ENCODE peak calls at places on chromosomes 5 and 9, in six cellular contexts. B is keratinocyte, U is fibroblast of lung, S is neural progenitor cell, W is mammary epithelial cell, Q is astrocyte. N is an unnamed sample.

GRCh38 chr5:154165886-154166285 is 24.6 kb upstream of the GALNT10 start:
- DNase-seq in B (no peak), U (no peak), S (peak), W (no peak), Q (no peak), N (no peak)

GRCh38 chr5:179285236-179285635 is 60.0 kb downstream of the ADAMTS2 start:
- DNase-seq in B (no peak), U (no peak), S (no peak), W (no peak), Q (no peak), N (no peak)

GRCh38 chr5:34487202-34487879 is 168.8 kb upstream of the RAI14 start:
- DNase-seq in B (no peak), U (peak), S (no peak), W (peak), Q (peak), N (no peak)

GRCh38 chr9:108297025-108297424 is 558.8 kb downstream of the ACTL7B start:
- DNase-seq in B (no peak), U (peak), S (no peak), W (peak), Q (peak), N (no peak)

GRCh38 chr9:75063556-75064305 is 24.2 kb downstream of the NMRK1 start:
- DNase-seq in B (no peak), U (peak), S (no peak), W (peak), Q (peak), N (no peak)

GRCh38 chr5:96565843-96566242 is 96.3 kb upstream of the CAST start:
- DNase-seq in B (no peak), U (peak), S (peak), W (peak), Q (peak), N (peak)

GRCh38 chr5:72956324-72957140 is 691 bp downstream of the FCHO2 start:
- DNase-seq in B (no peak), U (peak), S (peak), W (peak), Q (peak), N (peak)

GRCh38 chr9:131709741-131710499 is 30.0 kb downstream of the RAPGEF1 start:
- DNase-seq in B (peak), U (peak), S (peak), W (peak), Q (peak), N (peak)

GRCh38 chr9:84379740-84380139 is 39.2 kb upstream of the SLC28A3 start:
- DNase-seq in B (no peak), U (peak), S (no peak), W (no peak), Q (peak), N (no peak)

GRCh38 chr9:14542071-14542470 is 151.2 kb downstream of the ZDHHC21 start:
- DNase-seq in B (no peak), U (no peak), S (peak), W (no peak), Q (no peak), N (no peak)

GRCh38 chr5:80245986-80246781 is 9.7 kb downstream of the SERINC5 start:
- DNase-seq in B (no peak), U (peak), S (peak), W (peak), Q (peak), N (no peak)

GRCh38 chr5:168592014-168592368 is 12.8 kb upstream of the PANK3 start:
- DNase-seq in B (no peak), U (peak), S (no peak), W (peak), Q (peak), N (no peak)

GRCh38 chr5:62282951-62283446 is 23.0 kb upstream of the KIF2A start:
- DNase-seq in B (no peak), U (no peak), S (no peak), W (no peak), Q (no peak), N (no peak)

GRCh38 chr9:33498387-33498786 is 24.7 kb upstream of the NOL6 start:
- DNase-seq in B (no peak), U (no peak), S (no peak), W (no peak), Q (no peak), N (peak)

GRCh38 chr5:91957671-91958070 is 574.6 kb upstream of the ARRDC3 start:
- DNase-seq in B (no peak), U (peak), S (no peak), W (peak), Q (peak), N (no peak)

GRCh38 chr9:38096238-38096805 is 27.3 kb upstream of the SHB start:
- DNase-seq in B (peak), U (no peak), S (no peak), W (peak), Q (no peak), N (no peak)

GRCh38 chr5:129271309-129271708 is 176.8 kb downstream of the ISOC1 start:
- DNase-seq in B (no peak), U (no peak), S (peak), W (peak), Q (no peak), N (peak)

GRCh38 chr5:36202521-36202961 is 39.2 kb downstream of the NADK2 start:
- DNase-seq in B (no peak), U (peak), S (no peak), W (peak), Q (peak), N (peak)

GRCh38 chr5:103315455-103315854 is 56.9 kb downstream of the MACIR start:
- DNase-seq in B (no peak), U (no peak), S (no peak), W (no peak), Q (no peak), N (no peak)

GRCh38 chr9:35616681-35617459 is 1.3 kb downstream of the CD72 start:
- DNase-seq in B (peak), U (peak), S (peak), W (peak), Q (peak), N (no peak)

GRCh38 chr5:51138164-51138563 is 245.1 kb upstream of the ISL1 start:
- DNase-seq in B (no peak), U (no peak), S (no peak), W (no peak), Q (no peak), N (peak)

DNA sequence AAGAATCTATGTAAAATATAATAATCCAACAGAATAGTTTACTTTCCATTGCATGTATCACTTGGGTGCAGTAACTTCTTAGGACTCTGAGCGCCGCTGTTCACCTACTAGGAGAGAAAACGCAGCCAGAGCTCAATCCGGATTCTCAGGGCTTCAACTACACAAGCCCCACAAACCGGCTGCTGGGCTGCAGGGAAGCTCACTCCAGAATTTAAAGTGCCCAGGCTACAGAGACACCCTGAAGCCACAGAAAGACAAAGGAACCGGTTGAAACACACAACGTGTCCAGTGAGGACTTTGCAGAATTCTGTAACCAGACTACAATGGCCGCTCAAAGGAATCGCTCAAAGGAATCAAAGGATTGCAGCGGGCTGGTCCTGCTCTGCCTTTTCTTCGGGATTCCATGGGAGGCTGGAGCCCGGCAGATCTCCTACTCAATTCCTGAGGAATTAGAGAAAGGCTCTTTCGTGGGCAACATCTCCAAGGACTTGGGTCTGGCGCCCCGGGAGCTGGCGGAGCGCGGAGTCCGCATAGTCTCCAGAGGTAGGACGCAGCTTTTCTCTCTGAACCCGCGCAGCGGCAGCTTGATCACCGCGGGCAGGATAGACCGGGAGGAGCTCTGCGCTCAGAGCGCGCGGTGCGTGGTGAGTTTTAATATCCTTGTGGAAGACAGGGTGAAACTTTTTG is at the start of gene PCDHGA10:
- DNase-seq in B (no peak), U (peak), S (peak), W (peak), Q (peak), N (peak)
- TF ChIP-seq EZH2 in B (no peak), U (no peak), S (no peak), W (no peak), Q (no peak), N (no peak)

DNA sequence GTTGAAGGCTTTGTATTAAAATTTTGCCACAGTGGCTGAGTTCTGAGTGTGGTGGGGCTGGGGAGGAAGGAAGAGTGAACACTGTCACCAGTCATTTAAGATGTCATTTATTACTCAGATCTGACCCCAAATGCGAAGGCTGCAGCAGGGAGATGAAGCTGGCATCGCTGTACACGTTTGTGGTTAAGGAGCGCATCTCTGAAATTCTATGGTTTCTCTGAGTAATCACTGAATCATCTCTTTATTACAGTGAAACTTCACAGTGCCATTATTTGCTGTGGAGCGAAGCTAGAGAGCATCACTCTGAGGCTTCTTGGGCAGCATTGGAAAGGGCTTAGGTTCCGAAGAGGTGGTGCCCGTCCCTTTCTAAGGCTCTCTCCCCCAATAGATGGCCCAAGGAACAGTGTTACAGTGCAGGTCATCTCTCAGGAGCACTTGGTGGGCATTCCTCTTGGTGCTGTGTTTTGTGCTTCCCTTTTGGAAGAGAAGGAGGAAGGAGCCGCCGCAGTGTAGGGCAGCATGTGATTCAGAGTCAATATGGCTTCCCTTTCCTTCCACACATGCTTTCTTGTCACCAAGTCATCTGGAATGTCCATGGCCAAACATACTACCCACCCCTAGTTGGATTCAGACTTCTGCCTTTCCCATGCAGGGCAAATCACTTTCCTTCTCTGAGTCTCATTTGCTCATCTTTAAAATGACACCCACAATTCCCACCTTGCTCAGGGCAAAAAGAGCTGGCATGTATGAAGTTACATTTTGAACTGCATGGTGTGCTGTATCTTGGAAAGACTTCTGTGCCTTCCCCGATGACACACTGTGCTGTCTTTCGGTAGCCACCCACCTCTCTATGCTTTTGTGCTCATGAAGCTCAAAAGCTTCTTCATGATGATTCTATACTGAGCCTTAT is 9.3 kb upstream of the TEX48 start:
- DNase-seq in B (no peak), U (peak), S (no peak), W (peak), Q (peak), N (peak)
- H3K27ac ChIP-seq in B (peak), U (peak), S (no peak), W (peak), Q (peak), N (no peak)

GRCh38 chr9:133888779-133889491 is 103.2 kb downstream of the VAV2 start:
- DNase-seq in B (no peak), U (no peak), S (no peak), W (no peak), Q (no peak), N (no peak)
- TF ChIP-seq EZH2 in B (no peak), U (no peak), S (no peak), W (no peak), Q (no peak), N (no peak)

GRCh38 chr5:149341846-149342245 is 3.5 kb upstream of the GRPEL2 start:
- DNase-seq in B (no peak), U (no peak), S (no peak), W (no peak), Q (no peak), N (no peak)
- H3K27ac ChIP-seq in B (no peak), U (no peak), S (no peak), W (no peak), Q (no peak), N (no peak)